ENCODE peak calls at places on chromosomes 16 and 17, in six cellular contexts. Z is NCI-H2171 treated with DMSO at 0.1 percent for 48 hours; P is effector memory CD4-positive, alpha-beta T cell; S is AG08395; F is Caco-2; E is right lobe of liver. O is an unnamed sample.

GRCh38 chr17:9072626-9073339 is 51.5 kb downstream of the NTN1 start:
- DNase-seq in Z (no peak), P (no peak), S (peak), F (no peak), E (peak), O (no peak)

GRCh38 chr17:59154335-59154720 is 658 bp downstream of the SKA2 start:
- DNase-seq in Z (peak), P (no peak), S (peak), F (no peak), E (peak), O (peak)

GRCh38 chr17:74280093-74280513 is 6.1 kb downstream of the DNAI2 start:
- DNase-seq in Z (no peak), P (peak), S (no peak), F (no peak), E (no peak), O (no peak)

GRCh38 chr17:41322903-41323895 is 7.7 kb upstream of the KRTAP17-1 start:
- DNase-seq in Z (no peak), P (no peak), S (no peak), F (no peak), E (no peak), O (no peak)

GRCh38 chr17:81294512-81295030 is 536 bp downstream of the SLC38A10 start:
- DNase-seq in Z (no peak), P (no peak), S (peak), F (no peak), E (peak), O (no peak)

GRCh38 chr17:8430966-8431365 is 4.7 kb upstream of the NDEL1 start:
- DNase-seq in Z (no peak), P (no peak), S (peak), F (no peak), E (peak), O (no peak)

GRCh38 chr17:71521724-71522123 is 599.1 kb upstream of the SOX9 start:
- DNase-seq in Z (no peak), P (no peak), S (no peak), F (no peak), E (no peak), O (no peak)

GRCh38 chr17:76383645-76384221 is 676 bp upstream of the SPHK1 start:
- DNase-seq in Z (no peak), P (no peak), S (peak), F (no peak), E (peak), O (no peak)

GRCh38 chr16:85441189-85441889 is 171.8 kb upstream of the GSE1 start:
- DNase-seq in Z (no peak), P (no peak), S (no peak), F (no peak), E (no peak), O (no peak)

GRCh38 chr17:17809527-17810373 is 27.0 kb downstream of the SREBF1 start:
- DNase-seq in Z (no peak), P (no peak), S (peak), F (no peak), E (no peak), O (no peak)

GRCh38 chr17:80177986-80178590 is 8.3 kb downstream of the CARD14 start:
- DNase-seq in Z (no peak), P (no peak), S (no peak), F (no peak), E (no peak), O (no peak)

GRCh38 chr17:42522263-42522790 is 13.7 kb upstream of the NAGLU start:
- DNase-seq in Z (no peak), P (no peak), S (no peak), F (no peak), E (no peak), O (no peak)

GRCh38 chr17:6574689-6575595 is 18.6 kb upstream of the PITPNM3 start:
- DNase-seq in Z (no peak), P (no peak), S (peak), F (no peak), E (peak), O (no peak)

GRCh38 chr16:67204076-67204475 is 5.1 kb downstream of the ELMO3 start:
- DNase-seq in Z (no peak), P (no peak), S (no peak), F (no peak), E (no peak), O (no peak)

GRCh38 chr17:28575126-28575795 is 1.4 kb downstream of the ALDOC start:
- DNase-seq in Z (no peak), P (no peak), S (no peak), F (no peak), E (no peak), O (no peak)

O was measured in PC-9.